ENCODE peak calls at places on chromosome 20, in five cellular contexts. U is substantia nigra; G is RWPE1; I is activated CD8-positive, alpha-beta memory T cell treated with anti-CD3 and anti-CD28 coated beads for 4 hours; T is Peyer's patch. H is an unnamed sample.

GRCh38 chr20:51311636-51312479 is 230.7 kb downstream of the NFATC2 start:
- DNase-seq in I (no peak), G (peak; percentile 73), T (no peak), U (no peak), H (no peak)

GRCh38 chr20:37798312-37798711 is 104.5 kb downstream of the CTNNBL1 start:
- DNase-seq in I (no peak), T (no peak), G (no peak), U (no peak), H (no peak)

GRCh38 chr20:17571967-17572638 is 2.2 kb downstream of the DSTN start:
- DNase-seq in T (no peak), U (no peak), I (no peak), G (no peak), H (no peak)

GRCh38 chr20:60868316-60868891 is 383.7 kb upstream of the CDH4 start:
- DNase-seq in G (no peak), U (no peak), I (no peak), T (no peak), H (no peak)

GRCh38 chr20:19995220-19995863 is 21.8 kb upstream of the NAA20 start:
- DNase-seq in G (no peak), I (no peak), T (no peak), U (peak; percentile 32), H (no peak)

GRCh38 chr20:3003416-3003815 is 40.0 kb upstream of the GNRH2 start:
- DNase-seq in I (no peak), T (no peak), U (no peak), G (no peak), H (no peak)

GRCh38 chr20:19695081-19695480 is 63.0 kb upstream of the RIN2 start:
- DNase-seq in G (no peak), I (no peak), T (no peak), U (no peak), H (no peak)

GRCh38 chr20:3560578-3560977 is 89.8 kb downstream of the ATRN start:
- DNase-seq in G (peak; percentile 7), I (no peak), T (no peak), U (no peak), H (peak; percentile 32)

GRCh38 chr20:38158701-38159325 is 6.3 kb downstream of the TGM2 start:
- DNase-seq in U (no peak), I (no peak), G (no peak), T (no peak), H (no peak)

GRCh38 chr20:57698191-57698866 is 11.5 kb downstream of the PMEPA1 start:
- DNase-seq in U (no peak), G (peak; percentile 100), I (peak; percentile 19), T (no peak), H (peak; percentile 99)

GRCh38 chr20:53034899-53035298 is 62.7 kb downstream of the TSHZ2 start:
- DNase-seq in I (no peak), U (no peak), G (no peak), T (no peak), H (no peak)

GRCh38 chr20:49138431-49138830 is 49.7 kb downstream of the STAU1 start:
- DNase-seq in I (no peak), G (no peak), U (no peak), T (no peak), H (no peak)

GRCh38 chr20:18831830-18832229 is 18.2 kb downstream of the SCP2D1 start:
- DNase-seq in I (no peak), G (no peak), T (no peak), U (no peak), H (no peak)

GRCh38 chr20:34316191-34316814 is 13.1 kb upstream of the AHCY start:
- DNase-seq in T (no peak), U (no peak), I (no peak), G (peak; percentile 84), H (peak; percentile 20)

GRCh38 chr20:33791959-33792597 is 19.1 kb upstream of the CHMP4B start:
- DNase-seq in G (peak; percentile 75), U (no peak), T (peak; percentile 34), I (peak; percentile 30), H (no peak)

GRCh38 chr20:36754656-36755222 is 8.8 kb upstream of the NDRG3 start:
- DNase-seq in U (peak; percentile 22), I (peak; percentile 20), G (peak; percentile 79), T (peak; percentile 41), H (peak; percentile 74)

GRCh38 chr20:24610341-24611115 is 141.1 kb downstream of the SYNDIG1 start:
- DNase-seq in U (no peak), G (peak; percentile 30), T (no peak), I (no peak), H (no peak)

GRCh38 chr20:6671829-6672228 is 95.7 kb upstream of the BMP2 start:
- DNase-seq in G (no peak), I (no peak), T (no peak), U (no peak), H (no peak)

GRCh38 chr20:8043687-8044278 is 24.2 kb upstream of the TMX4 start:
- DNase-seq in T (no peak), U (no peak), I (no peak), G (peak; percentile 66), H (peak; percentile 33)

GRCh38 chr20:2826655-2827054 is 10.5 kb downstream of the TMEM239 start:
- DNase-seq in T (no peak), U (no peak), G (no peak), I (no peak), H (no peak)

GRCh38 chr20:57329608-57330221 is at the start of gene SPO11:
- DNase-seq in U (peak; percentile 16), T (no peak), G (no peak), I (no peak), H (no peak)

GRCh38 chr20:5513975-5514516 is 197.3 kb upstream of the PROKR2 start:
- DNase-seq in I (no peak), U (no peak), G (peak; percentile 79), T (no peak), H (peak; percentile 56)

GRCh38 chr20:11080776-11081406 is 407.1 kb upstream of the JAG1 start:
- DNase-seq in U (no peak), G (no peak), I (no peak), T (no peak), H (no peak)

GRCh38 chr20:8876381-8876780 is 192.5 kb upstream of the PLCB4 start:
- DNase-seq in G (no peak), U (no peak), I (no peak), T (no peak), H (no peak)

GRCh38 chr20:64149809-64150560 is 14.3 kb upstream of the MYT1 start:
- DNase-seq in G (no peak), U (no peak), T (no peak), I (no peak), H (no peak)

GRCh38 chr20:650954-651353 is 2.0 kb downstream of the SRXN1 start:
- DNase-seq in T (no peak), U (no peak), I (no peak), G (no peak), H (no peak)

H was measured in HS-5.